ENCODE peak calls at places on chromosome 12, in eight cellular contexts. One of them, this sample, is unnamed.

GRCh38 chr12:108561852-108562347 is 496 bp upstream of the ISCU start:
- DNase-seq in mammary epithelial cell: no peak
- DNase-seq in esophagus muscularis mucosa: no peak
- DNase-seq in HL-60: no peak
- DNase-seq in CD8-positive, alpha-beta T cell: no peak
- DNase-seq in endothelial cell of umbilical vein: no peak
- DNase-seq in fibroblast of the aortic adventitia: no peak
- DNase-seq in Panc1: no peak
- DNase-seq in this sample: no peak

GRCh38 chr12:31106101-31106803 is 32.6 kb downstream of the DDX11 start:
- DNase-seq in mammary epithelial cell: no peak
- DNase-seq in esophagus muscularis mucosa: peak; percentile 90
- DNase-seq in HL-60: no peak
- DNase-seq in CD8-positive, alpha-beta T cell: no peak
- DNase-seq in endothelial cell of umbilical vein: no peak
- DNase-seq in fibroblast of the aortic adventitia: no peak
- DNase-seq in Panc1: no peak
- DNase-seq in this sample: no peak

GRCh38 chr12:15180975-15181683 is 40.1 kb downstream of the RERG start:
- DNase-seq in mammary epithelial cell: no peak
- DNase-seq in esophagus muscularis mucosa: no peak
- DNase-seq in HL-60: no peak
- DNase-seq in CD8-positive, alpha-beta T cell: no peak
- DNase-seq in endothelial cell of umbilical vein: no peak
- DNase-seq in fibroblast of the aortic adventitia: peak; percentile 6
- DNase-seq in Panc1: no peak
- DNase-seq in this sample: no peak

GRCh38 chr12:88960213-88960878 is 380.1 kb upstream of the KITLG start:
- DNase-seq in mammary epithelial cell: peak; percentile 37
- DNase-seq in esophagus muscularis mucosa: no peak
- DNase-seq in HL-60: no peak
- DNase-seq in CD8-positive, alpha-beta T cell: no peak
- DNase-seq in endothelial cell of umbilical vein: peak; percentile 84
- DNase-seq in fibroblast of the aortic adventitia: peak; percentile 64
- DNase-seq in Panc1: no peak
- DNase-seq in this sample: peak; percentile 17

GRCh38 chr12:102879144-102879763 is 37.8 kb downstream of the PAH start:
- DNase-seq in mammary epithelial cell: peak; percentile 79
- DNase-seq in esophagus muscularis mucosa: no peak
- DNase-seq in HL-60: peak; percentile 4
- DNase-seq in CD8-positive, alpha-beta T cell: no peak
- DNase-seq in endothelial cell of umbilical vein: no peak
- DNase-seq in fibroblast of the aortic adventitia: peak; percentile 12
- DNase-seq in Panc1: peak; percentile 15
- DNase-seq in this sample: peak; percentile 63

GRCh38 chr12:128817115-128818015 is 6.4 kb downstream of the SLC15A4 start:
- DNase-seq in mammary epithelial cell: peak; percentile 60
- DNase-seq in esophagus muscularis mucosa: no peak
- DNase-seq in HL-60: no peak
- DNase-seq in CD8-positive, alpha-beta T cell: no peak
- DNase-seq in endothelial cell of umbilical vein: no peak
- DNase-seq in fibroblast of the aortic adventitia: peak; percentile 77
- DNase-seq in Panc1: no peak
- DNase-seq in this sample: peak; percentile 79

GRCh38 chr12:22014783-22015144 is 31.3 kb upstream of the CMAS start:
- DNase-seq in mammary epithelial cell: no peak
- DNase-seq in esophagus muscularis mucosa: no peak
- DNase-seq in HL-60: no peak
- DNase-seq in CD8-positive, alpha-beta T cell: no peak
- DNase-seq in endothelial cell of umbilical vein: peak; percentile 18
- DNase-seq in fibroblast of the aortic adventitia: no peak
- DNase-seq in Panc1: no peak
- DNase-seq in this sample: peak; percentile 1

GRCh38 chr12:106123551-106123991 is 15.2 kb downstream of the NUAK1 start:
- DNase-seq in mammary epithelial cell: no peak
- DNase-seq in esophagus muscularis mucosa: no peak
- DNase-seq in HL-60: no peak
- DNase-seq in CD8-positive, alpha-beta T cell: no peak
- DNase-seq in endothelial cell of umbilical vein: no peak
- DNase-seq in fibroblast of the aortic adventitia: no peak
- DNase-seq in Panc1: no peak
- DNase-seq in this sample: peak; percentile 92

GRCh38 chr12:81468206-81468605 is 290.9 kb downstream of the PPFIA2 start:
- DNase-seq in mammary epithelial cell: peak; percentile 3
- DNase-seq in esophagus muscularis mucosa: no peak
- DNase-seq in HL-60: no peak
- DNase-seq in CD8-positive, alpha-beta T cell: no peak
- DNase-seq in endothelial cell of umbilical vein: no peak
- DNase-seq in fibroblast of the aortic adventitia: peak; percentile 44
- DNase-seq in Panc1: no peak
- DNase-seq in this sample: peak; percentile 36

GRCh38 chr12:131990066-131990979 is 40.6 kb downstream of the EP400 start:
- DNase-seq in mammary epithelial cell: no peak
- DNase-seq in esophagus muscularis mucosa: no peak
- DNase-seq in HL-60: no peak
- DNase-seq in CD8-positive, alpha-beta T cell: no peak
- DNase-seq in endothelial cell of umbilical vein: no peak
- DNase-seq in fibroblast of the aortic adventitia: no peak
- DNase-seq in Panc1: no peak
- DNase-seq in this sample: no peak

GRCh38 chr12:100845095-100845494 is 50.5 kb downstream of the ANO4 start:
- DNase-seq in mammary epithelial cell: peak; percentile 35
- DNase-seq in esophagus muscularis mucosa: no peak
- DNase-seq in HL-60: no peak
- DNase-seq in CD8-positive, alpha-beta T cell: no peak
- DNase-seq in endothelial cell of umbilical vein: peak; percentile 47
- DNase-seq in fibroblast of the aortic adventitia: no peak
- DNase-seq in Panc1: no peak
- DNase-seq in this sample: no peak

GRCh38 chr12:27626239-27626638 is 70.0 kb upstream of the REP15 start:
- DNase-seq in mammary epithelial cell: no peak
- DNase-seq in esophagus muscularis mucosa: no peak
- DNase-seq in HL-60: no peak
- DNase-seq in CD8-positive, alpha-beta T cell: no peak
- DNase-seq in endothelial cell of umbilical vein: no peak
- DNase-seq in fibroblast of the aortic adventitia: no peak
- DNase-seq in Panc1: no peak
- DNase-seq in this sample: no peak

GRCh38 chr12:14841761-14842160 is 1.6 kb downstream of the ART4 start:
- DNase-seq in mammary epithelial cell: peak; percentile 77
- DNase-seq in esophagus muscularis mucosa: no peak
- DNase-seq in HL-60: no peak
- DNase-seq in CD8-positive, alpha-beta T cell: no peak
- DNase-seq in endothelial cell of umbilical vein: peak; percentile 93
- DNase-seq in fibroblast of the aortic adventitia: peak; percentile 63
- DNase-seq in Panc1: no peak
- DNase-seq in this sample: peak; percentile 68

GRCh38 chr12:115467531-115467930 is 783.6 kb upstream of the TBX3 start:
- DNase-seq in mammary epithelial cell: no peak
- DNase-seq in esophagus muscularis mucosa: no peak
- DNase-seq in HL-60: no peak
- DNase-seq in CD8-positive, alpha-beta T cell: no peak
- DNase-seq in endothelial cell of umbilical vein: no peak
- DNase-seq in fibroblast of the aortic adventitia: peak; percentile 12
- DNase-seq in Panc1: no peak
- DNase-seq in this sample: no peak

GRCh38 chr12:42468853-42469252 is 120.7 kb downstream of the PRICKLE1 start:
- DNase-seq in mammary epithelial cell: no peak
- DNase-seq in esophagus muscularis mucosa: no peak
- DNase-seq in HL-60: peak; percentile 7
- DNase-seq in CD8-positive, alpha-beta T cell: no peak
- DNase-seq in endothelial cell of umbilical vein: no peak
- DNase-seq in fibroblast of the aortic adventitia: no peak
- DNase-seq in Panc1: no peak
- DNase-seq in this sample: no peak

GRCh38 chr12:92094751-92095161 is 50.9 kb downstream of the BTG1 start:
- DNase-seq in mammary epithelial cell: no peak
- DNase-seq in esophagus muscularis mucosa: no peak
- DNase-seq in HL-60: no peak
- DNase-seq in CD8-positive, alpha-beta T cell: no peak
- DNase-seq in endothelial cell of umbilical vein: peak; percentile 44
- DNase-seq in fibroblast of the aortic adventitia: peak; percentile 58
- DNase-seq in Panc1: no peak
- DNase-seq in this sample: peak; percentile 15

DNA sequence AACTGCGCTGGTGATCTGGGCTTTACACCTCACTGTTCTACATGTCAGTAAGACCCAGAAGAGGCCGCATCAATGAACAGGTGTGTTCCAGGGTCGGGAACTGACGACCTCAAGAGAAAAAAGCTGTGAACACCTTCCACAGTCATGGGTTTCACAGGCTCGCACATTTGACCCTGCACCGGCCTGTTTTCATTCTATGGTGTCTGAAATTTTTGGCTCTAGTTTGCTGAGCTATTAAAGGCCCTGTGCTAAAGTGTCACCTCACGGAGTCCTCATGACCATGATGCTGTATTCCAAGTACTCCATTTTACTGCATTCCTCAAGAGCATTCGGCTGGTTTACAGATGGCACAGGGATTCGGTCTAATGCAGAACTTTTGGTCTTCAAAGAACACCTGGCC is 78.9 kb downstream of the KDM2B start:
- DNase-seq in mammary epithelial cell: no peak
- DNase-seq in esophagus muscularis mucosa: no peak
- DNase-seq in HL-60: no peak
- DNase-seq in CD8-positive, alpha-beta T cell: no peak
- DNase-seq in endothelial cell of umbilical vein: no peak
- DNase-seq in fibroblast of the aortic adventitia: no peak
- DNase-seq in Panc1: no peak
- DNase-seq in this sample: no peak
- H3K4me3 ChIP-seq in mammary epithelial cell: no peak overlapping the region
- H3K4me3 ChIP-seq in esophagus muscularis mucosa: no peak overlapping the region
- H3K4me3 ChIP-seq in HL-60: no peak overlapping the region
- H3K4me3 ChIP-seq in CD8-positive, alpha-beta T cell: no peak overlapping the region
- H3K4me3 ChIP-seq in endothelial cell of umbilical vein: no peak overlapping the region
- H3K4me3 ChIP-seq in fibroblast of the aortic adventitia: no peak overlapping the region
- H3K4me3 ChIP-seq in Panc1: no peak overlapping the region
- H3K4me3 ChIP-seq in this sample: no peak overlapping the region

GRCh38 chr12:109612975-109613502 is 39.4 kb downstream of the MVK start:
- DNase-seq in mammary epithelial cell: peak; percentile 29
- DNase-seq in esophagus muscularis mucosa: no peak
- DNase-seq in HL-60: no peak
- DNase-seq in CD8-positive, alpha-beta T cell: no peak
- DNase-seq in endothelial cell of umbilical vein: no peak
- DNase-seq in fibroblast of the aortic adventitia: peak; percentile 6
- DNase-seq in Panc1: no peak
- DNase-seq in this sample: peak; percentile 8
- TF ChIP-seq CTCF in mammary epithelial cell: peak; percentile 41
- TF ChIP-seq CTCF in esophagus muscularis mucosa: no peak
- TF ChIP-seq CTCF in HL-60: peak; percentile 0
- TF ChIP-seq CTCF in CD8-positive, alpha-beta T cell: no peak
- TF ChIP-seq CTCF in endothelial cell of umbilical vein: peak; percentile 30
- TF ChIP-seq CTCF in fibroblast of the aortic adventitia: peak; percentile 35
- TF ChIP-seq CTCF in Panc1: no peak
- TF ChIP-seq CTCF in this sample: peak; percentile 47

GRCh38 chr12:127293507-127294310 is 973.3 kb upstream of the TMEM132C start:
- DNase-seq in mammary epithelial cell: peak; percentile 69
- DNase-seq in esophagus muscularis mucosa: no peak
- DNase-seq in HL-60: peak; percentile 56
- DNase-seq in CD8-positive, alpha-beta T cell: no peak
- DNase-seq in endothelial cell of umbilical vein: no peak
- DNase-seq in fibroblast of the aortic adventitia: peak; percentile 66
- DNase-seq in Panc1: no peak
- DNase-seq in this sample: peak; percentile 74
- H3K4me3 ChIP-seq in mammary epithelial cell: no peak overlapping the region
- H3K4me3 ChIP-seq in esophagus muscularis mucosa: no peak overlapping the region
- H3K4me3 ChIP-seq in HL-60: no peak overlapping the region
- H3K4me3 ChIP-seq in CD8-positive, alpha-beta T cell: no peak overlapping the region
- H3K4me3 ChIP-seq in endothelial cell of umbilical vein: no peak overlapping the region
- H3K4me3 ChIP-seq in fibroblast of the aortic adventitia: no peak overlapping the region
- H3K4me3 ChIP-seq in Panc1: no peak overlapping the region
- H3K4me3 ChIP-seq in this sample: no peak overlapping the region

GRCh38 chr12:116695464-116695725 is 42.5 kb downstream of the SPRING1 start:
- DNase-seq in mammary epithelial cell: no peak
- DNase-seq in esophagus muscularis mucosa: no peak
- DNase-seq in HL-60: no peak
- DNase-seq in CD8-positive, alpha-beta T cell: no peak
- DNase-seq in endothelial cell of umbilical vein: no peak
- DNase-seq in fibroblast of the aortic adventitia: no peak
- DNase-seq in Panc1: no peak
- DNase-seq in this sample: no peak

GRCh38 chr12:116691636-116692035 is 46.2 kb downstream of the SPRING1 start:
- DNase-seq in mammary epithelial cell: no peak
- DNase-seq in esophagus muscularis mucosa: no peak
- DNase-seq in HL-60: no peak
- DNase-seq in CD8-positive, alpha-beta T cell: no peak
- DNase-seq in endothelial cell of umbilical vein: no peak
- DNase-seq in fibroblast of the aortic adventitia: no peak
- DNase-seq in Panc1: no peak
- DNase-seq in this sample: no peak

GRCh38 chr12:116694653-116695463 is 43.0 kb downstream of the SPRING1 start:
- DNase-seq in mammary epithelial cell: no peak
- DNase-seq in esophagus muscularis mucosa: no peak
- DNase-seq in HL-60: no peak
- DNase-seq in CD8-positive, alpha-beta T cell: no peak
- DNase-seq in endothelial cell of umbilical vein: no peak
- DNase-seq in fibroblast of the aortic adventitia: no peak
- DNase-seq in Panc1: no peak
- DNase-seq in this sample: no peak

GRCh38 chr12:116692605-116693004 is 45.3 kb downstream of the SPRING1 start:
- DNase-seq in mammary epithelial cell: no peak
- DNase-seq in esophagus muscularis mucosa: no peak
- DNase-seq in HL-60: no peak
- DNase-seq in CD8-positive, alpha-beta T cell: no peak
- DNase-seq in endothelial cell of umbilical vein: no peak
- DNase-seq in fibroblast of the aortic adventitia: no peak
- DNase-seq in Panc1: no peak
- DNase-seq in this sample: no peak

DNA sequence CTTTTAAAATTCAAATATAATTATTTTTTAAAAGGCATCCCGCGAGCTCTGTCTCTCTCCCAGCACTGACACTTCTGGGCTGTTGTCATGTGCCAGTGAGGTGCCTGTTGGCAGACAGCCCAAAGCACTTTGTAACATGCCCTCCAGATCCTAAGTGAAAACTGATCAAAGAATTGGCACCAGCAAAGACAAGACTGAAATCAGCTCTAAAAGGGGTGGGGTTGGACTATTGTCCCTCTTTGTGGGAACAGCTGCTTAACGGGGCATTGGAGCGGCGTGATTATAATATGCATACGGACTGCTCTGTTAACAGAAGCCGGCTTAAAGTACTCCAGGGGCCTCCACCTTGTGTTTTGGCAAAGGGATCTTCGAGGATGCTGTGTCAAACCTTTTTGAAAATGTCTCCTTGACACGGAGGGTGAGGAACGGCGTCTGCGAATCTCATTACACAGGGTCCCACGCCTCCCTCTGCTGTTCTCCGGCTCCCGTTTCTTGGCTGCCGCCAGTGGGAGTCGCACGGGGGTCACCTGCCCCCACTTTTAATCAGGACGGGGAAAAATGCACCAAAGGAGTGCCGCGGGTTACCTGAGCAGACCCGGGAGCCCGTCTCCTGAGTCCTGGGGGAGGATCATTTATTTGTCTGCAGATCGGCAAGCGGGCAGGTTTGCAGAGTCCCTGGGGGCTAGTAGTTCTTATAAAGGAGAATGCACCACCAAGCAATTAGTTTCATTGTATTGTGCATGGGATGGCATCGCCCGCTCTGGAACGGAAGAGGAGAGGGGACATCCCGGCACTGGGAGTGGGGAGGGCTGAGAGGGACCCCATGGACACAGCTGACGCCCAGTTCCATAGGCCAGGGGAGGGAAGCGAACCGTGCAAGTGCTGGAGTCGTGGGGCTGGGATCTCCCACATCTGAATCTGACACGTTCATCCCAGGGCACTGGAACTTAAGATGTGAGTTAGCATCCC is 44.3 kb downstream of the SPRING1 start:
- DNase-seq in mammary epithelial cell: no peak
- DNase-seq in esophagus muscularis mucosa: no peak
- DNase-seq in HL-60: no peak
- DNase-seq in CD8-positive, alpha-beta T cell: no peak
- DNase-seq in endothelial cell of umbilical vein: no peak
- DNase-seq in fibroblast of the aortic adventitia: no peak
- DNase-seq in Panc1: no peak
- DNase-seq in this sample: no peak
- TF ChIP-seq CTCF in mammary epithelial cell: no peak
- TF ChIP-seq CTCF in esophagus muscularis mucosa: no peak
- TF ChIP-seq CTCF in HL-60: no peak
- TF ChIP-seq CTCF in CD8-positive, alpha-beta T cell: no peak
- TF ChIP-seq CTCF in endothelial cell of umbilical vein: no peak
- TF ChIP-seq CTCF in fibroblast of the aortic adventitia: no peak
- TF ChIP-seq CTCF in Panc1: no peak
- TF ChIP-seq CTCF in this sample: no peak

This sample was measured in AG10803.